ENCODE peak calls at places on chromosomes 12 and 14, in six cellular contexts. I, L, C, A, U and P are unnamed samples.

GRCh38 chr12:80935076-80935475 is 2.7 kb downstream of the LIN7A start:
- DNase-seq in U (no peak), A (no peak), C (no peak), I (no peak), L (no peak), P (no peak)

GRCh38 chr14:103830511-103831270 is 16.7 kb downstream of the PPP1R13B start:
- DNase-seq in I (no peak), C (no peak), A (no peak), L (no peak), U (no peak), P (no peak)

GRCh38 chr14:100748944-100749343 is 22.3 kb downstream of the DLK1 start:
- DNase-seq in C (no peak), U (no peak), I (no peak), A (no peak), L (no peak), P (no peak)

GRCh38 chr12:41956353-41956752 is 188.3 kb downstream of the GXYLT1 start:
- DNase-seq in U (no peak), C (no peak), I (no peak), A (no peak), L (no peak), P (no peak)

GRCh38 chr14:77554207-77554606 is 55.6 kb upstream of the ISM2 start:
- DNase-seq in I (no peak), A (no peak), U (no peak), C (no peak), L (no peak), P (no peak)

GRCh38 chr14:105092124-105092911 is 27.1 kb upstream of the GPR132 start:
- DNase-seq in U (no peak), I (no peak), L (no peak), C (no peak), A (no peak), P (no peak)

GRCh38 chr12:76158518-76159321 is 74.2 kb upstream of the NAP1L1 start:
- DNase-seq in U (peak), I (peak), A (peak), L (peak), C (peak), P (no peak)

GRCh38 chr12:25689996-25690501 is 137.0 kb upstream of the LMNTD1 start:
- DNase-seq in I (peak), U (no peak), A (peak), L (no peak), C (no peak), P (no peak)

GRCh38 chr12:85626031-85626781 is 210.0 kb downstream of the RASSF9 start:
- DNase-seq in L (no peak), C (peak), A (peak), I (peak), U (peak), P (no peak)

GRCh38 chr14:99507860-99508640 is 26.8 kb downstream of the CCNK start:
- DNase-seq in L (no peak), U (no peak), C (no peak), A (no peak), I (no peak), P (no peak)

DNA sequence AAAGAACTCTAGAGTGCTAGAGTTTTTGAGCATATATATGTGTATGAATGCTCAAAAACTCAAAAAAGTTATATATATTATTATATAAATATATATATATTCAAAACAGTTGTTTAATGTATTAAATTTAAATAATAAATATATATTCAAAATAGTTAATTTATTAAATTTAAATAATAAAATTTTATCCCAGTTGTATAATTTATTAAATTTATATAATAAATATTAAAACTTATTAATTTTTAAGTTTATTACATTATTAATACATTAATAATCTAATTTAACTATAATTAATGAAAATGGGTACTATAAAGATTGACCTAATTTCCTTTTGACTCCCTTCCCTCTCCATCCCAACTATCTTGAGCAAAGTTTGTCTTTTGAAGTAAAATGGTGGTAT is 97.8 kb downstream of the RERG start:
- DNase-seq in A (no peak), L (no peak), C (no peak), U (no peak), I (no peak), P (no peak)
- TF ChIP-seq CTCF in A (no peak), L (no peak), C (no peak), U (no peak), I (no peak), P (no peak)

GRCh38 chr12:109771746-109772621 is 58.4 kb downstream of the FAM222A start:
- DNase-seq in I (no peak), U (no peak), L (no peak), C (no peak), A (no peak), P (no peak)
- TF ChIP-seq CTCF in I (no peak), U (peak), L (no peak), C (no peak), A (no peak), P (peak)

GRCh38 chr12:29509503-29509902 is 12.0 kb upstream of the OVCH1 start:
- DNase-seq in L (no peak), U (no peak), A (no peak), I (no peak), C (no peak), P (no peak)

GRCh38 chr12:29516431-29516875 is 19.0 kb upstream of the OVCH1 start:
- DNase-seq in A (peak), U (peak), I (peak), C (peak), L (no peak), P (no peak)

GRCh38 chr12:29505078-29505477 is 7.6 kb upstream of the OVCH1 start:
- DNase-seq in I (no peak), C (no peak), A (no peak), L (no peak), U (no peak), P (no peak)

GRCh38 chr12:29508949-29509348 is 11.5 kb upstream of the OVCH1 start:
- DNase-seq in L (no peak), U (no peak), I (no peak), A (no peak), C (no peak), P (no peak)

DNA sequence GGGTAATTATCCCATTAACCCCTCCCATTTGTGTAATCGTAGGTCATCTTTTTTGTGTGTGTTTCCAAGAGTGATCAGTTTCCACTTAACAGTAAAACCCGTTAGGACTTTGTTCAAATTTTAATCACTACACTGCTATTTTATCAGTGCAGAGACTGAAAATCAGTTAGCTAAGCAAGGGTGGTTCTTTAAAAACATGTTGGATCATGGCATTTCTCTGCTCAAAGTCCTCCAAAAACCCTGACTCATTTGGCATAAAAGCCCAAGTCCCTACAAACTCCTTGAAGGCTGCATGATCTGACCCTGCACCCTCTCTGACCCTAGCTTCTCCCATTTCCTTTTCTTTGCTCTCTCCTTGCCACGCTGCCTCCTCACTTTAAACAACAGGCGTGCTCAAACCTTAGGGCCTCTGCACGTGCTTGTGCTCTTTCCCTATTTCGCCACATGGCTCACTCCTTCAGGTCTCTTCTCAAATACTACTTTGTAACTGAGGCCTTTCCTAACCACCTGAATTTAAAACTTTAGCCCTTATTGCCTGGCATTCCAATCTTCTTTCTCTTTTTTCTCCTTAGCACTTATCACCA is 13.2 kb upstream of the OVCH1 start:
- DNase-seq in C (no peak), U (no peak), I (no peak), L (no peak), A (no peak), P (no peak)
- TF ChIP-seq CTCF in C (no peak), U (no peak), I (no peak), L (no peak), A (no peak), P (no peak)

GRCh38 chr12:109877504-109878246 is 2.7 kb downstream of the GLTP start:
- DNase-seq in U (no peak), A (no peak), I (no peak), C (no peak), L (no peak), P (no peak)
- TF ChIP-seq CTCF in U (no peak), A (no peak), I (no peak), C (no peak), L (no peak), P (no peak)

GRCh38 chr12:49339464-49339861 is 2.5 kb upstream of the C1QL4 start:
- DNase-seq in L (no peak), C (no peak), U (no peak), A (no peak), I (no peak), P (no peak)
- TF ChIP-seq CTCF in L (no peak), C (no peak), U (no peak), A (no peak), I (no peak), P (no peak)

DNA sequence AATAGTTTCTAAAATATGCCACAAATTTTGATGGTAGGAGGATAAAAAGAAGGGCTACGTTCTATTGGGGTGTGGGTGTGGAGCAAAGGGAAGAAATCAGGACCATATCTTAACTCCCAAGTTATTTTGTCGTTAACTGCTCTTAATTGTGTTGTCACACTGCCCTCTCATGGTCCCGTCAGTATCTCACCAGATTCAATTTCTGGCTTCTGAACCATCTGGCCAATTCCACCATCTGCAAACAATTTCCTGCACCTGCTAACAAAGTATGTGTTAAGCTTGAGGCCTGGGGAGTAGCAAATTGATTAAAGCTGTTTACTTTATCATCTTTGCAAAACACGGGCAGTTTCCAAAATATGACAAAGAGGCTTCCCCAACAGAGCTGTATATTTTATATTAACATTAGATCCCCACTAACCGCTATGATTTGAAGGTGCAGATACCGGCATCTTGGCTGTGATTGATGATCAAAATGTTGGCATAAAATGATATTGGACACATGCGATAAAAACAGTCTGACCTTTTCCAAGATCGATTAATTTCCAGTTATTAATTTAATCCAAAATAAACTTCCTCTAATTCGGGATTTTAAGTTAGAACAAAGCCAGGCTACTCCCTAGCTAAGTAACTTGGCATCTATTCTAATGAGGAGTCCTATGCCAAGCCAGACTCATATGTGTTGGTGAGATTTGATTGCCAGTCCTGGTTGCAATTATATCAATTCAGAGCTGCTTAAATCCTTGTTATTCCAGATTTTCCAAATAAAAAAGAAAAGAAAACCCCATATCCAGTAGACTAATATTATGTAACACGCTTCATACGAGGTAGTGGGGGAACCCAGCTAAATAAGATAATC is 6.9 kb upstream of the DNM1L start:
- DNase-seq in C (peak), L (no peak), A (peak), U (peak), I (peak), P (peak)
- TF ChIP-seq CTCF in C (peak), L (peak), A (peak), U (peak), I (peak), P (peak)